ENCODE peak calls at places on chromosome 17, in ten cellular contexts. One of them, this sample, is unnamed.

GRCh38 chr17:38943607-38944006 is 18.2 kb downstream of the LASP1NB start:
- DNase-seq in NCI-H2081: no peak
- DNase-seq in stimulated activated CD4-positive, alpha-beta T cell treated with anti-CD3 and anti-CD28 coated beads, Interleukin-4, amount 100 ng/mL, for 1 hour: no peak
- DNase-seq in activated CD8-positive, alpha-beta memory T cell treated with anti-CD3 and anti-CD28 coated beads for 24 hours: no peak
- DNase-seq in RPMI8226: no peak
- DNase-seq in GM10248: no peak
- DNase-seq in aorta: no peak
- DNase-seq in T-cell: no peak
- DNase-seq in NCI-H146: no peak
- DNase-seq in left colon: no peak
- DNase-seq in this sample: no peak

GRCh38 chr17:48055531-48056245 is 7.5 kb downstream of the NFE2L1 start:
- DNase-seq in RPMI8226: no peak
- DNase-seq in GM10248: peak; percentile 64
- DNase-seq in NCI-H2081: no peak
- DNase-seq in NCI-H146: no peak
- DNase-seq in activated CD8-positive, alpha-beta memory T cell treated with anti-CD3 and anti-CD28 coated beads for 24 hours: peak; percentile 70
- DNase-seq in T-cell: no peak
- DNase-seq in aorta: no peak
- DNase-seq in left colon: no peak
- DNase-seq in stimulated activated CD4-positive, alpha-beta T cell treated with anti-CD3 and anti-CD28 coated beads, Interleukin-4, amount 100 ng/mL, for 1 hour: peak; percentile 25
- DNase-seq in this sample: no peak

GRCh38 chr17:66420961-66421371 is 118.6 kb downstream of the PRKCA start:
- DNase-seq in left colon: no peak
- DNase-seq in NCI-H2081: no peak
- DNase-seq in stimulated activated CD4-positive, alpha-beta T cell treated with anti-CD3 and anti-CD28 coated beads, Interleukin-4, amount 100 ng/mL, for 1 hour: no peak
- DNase-seq in NCI-H146: no peak
- DNase-seq in GM10248: peak; percentile 39
- DNase-seq in RPMI8226: no peak
- DNase-seq in T-cell: no peak
- DNase-seq in activated CD8-positive, alpha-beta memory T cell treated with anti-CD3 and anti-CD28 coated beads for 24 hours: no peak
- DNase-seq in aorta: no peak
- DNase-seq in this sample: no peak

GRCh38 chr17:50170662-50171370 is 5.0 kb downstream of the SGCA start:
- DNase-seq in aorta: peak; percentile 32
- DNase-seq in GM10248: peak; percentile 73
- DNase-seq in left colon: no peak
- DNase-seq in activated CD8-positive, alpha-beta memory T cell treated with anti-CD3 and anti-CD28 coated beads for 24 hours: no peak
- DNase-seq in stimulated activated CD4-positive, alpha-beta T cell treated with anti-CD3 and anti-CD28 coated beads, Interleukin-4, amount 100 ng/mL, for 1 hour: no peak
- DNase-seq in NCI-H2081: no peak
- DNase-seq in RPMI8226: peak; percentile 82
- DNase-seq in NCI-H146: no peak
- DNase-seq in T-cell: no peak
- DNase-seq in this sample: no peak

GRCh38 chr17:69732272-69732671 is 317.8 kb downstream of the MAP2K6 start:
- DNase-seq in stimulated activated CD4-positive, alpha-beta T cell treated with anti-CD3 and anti-CD28 coated beads, Interleukin-4, amount 100 ng/mL, for 1 hour: no peak
- DNase-seq in GM10248: no peak
- DNase-seq in T-cell: no peak
- DNase-seq in activated CD8-positive, alpha-beta memory T cell treated with anti-CD3 and anti-CD28 coated beads for 24 hours: no peak
- DNase-seq in left colon: no peak
- DNase-seq in NCI-H146: no peak
- DNase-seq in NCI-H2081: no peak
- DNase-seq in RPMI8226: no peak
- DNase-seq in aorta: no peak
- DNase-seq in this sample: no peak

GRCh38 chr17:2905269-2905668 is 109.0 kb downstream of the RAP1GAP2 start:
- DNase-seq in RPMI8226: peak; percentile 43
- DNase-seq in aorta: no peak
- DNase-seq in stimulated activated CD4-positive, alpha-beta T cell treated with anti-CD3 and anti-CD28 coated beads, Interleukin-4, amount 100 ng/mL, for 1 hour: no peak
- DNase-seq in GM10248: no peak
- DNase-seq in left colon: no peak
- DNase-seq in activated CD8-positive, alpha-beta memory T cell treated with anti-CD3 and anti-CD28 coated beads for 24 hours: no peak
- DNase-seq in T-cell: no peak
- DNase-seq in NCI-H146: no peak
- DNase-seq in NCI-H2081: no peak
- DNase-seq in this sample: no peak

GRCh38 chr17:40177275-40177874 is at the start of gene RAPGEFL1:
- DNase-seq in RPMI8226: peak; percentile 69
- DNase-seq in activated CD8-positive, alpha-beta memory T cell treated with anti-CD3 and anti-CD28 coated beads for 24 hours: peak; percentile 91
- DNase-seq in NCI-H2081: peak; percentile 80
- DNase-seq in left colon: peak; percentile 84
- DNase-seq in stimulated activated CD4-positive, alpha-beta T cell treated with anti-CD3 and anti-CD28 coated beads, Interleukin-4, amount 100 ng/mL, for 1 hour: peak; percentile 90
- DNase-seq in T-cell: peak; percentile 76
- DNase-seq in GM10248: peak; percentile 94
- DNase-seq in NCI-H146: peak; percentile 70
- DNase-seq in aorta: peak; percentile 86
- DNase-seq in this sample: peak; percentile 84

GRCh38 chr17:83198366-83199341 is 119.2 kb downstream of the METRNL start:
- DNase-seq in GM10248: no peak
- DNase-seq in RPMI8226: peak; percentile 56
- DNase-seq in NCI-H2081: no peak
- DNase-seq in left colon: peak; percentile 20
- DNase-seq in T-cell: no peak
- DNase-seq in NCI-H146: no peak
- DNase-seq in aorta: peak; percentile 53
- DNase-seq in stimulated activated CD4-positive, alpha-beta T cell treated with anti-CD3 and anti-CD28 coated beads, Interleukin-4, amount 100 ng/mL, for 1 hour: no peak
- DNase-seq in activated CD8-positive, alpha-beta memory T cell treated with anti-CD3 and anti-CD28 coated beads for 24 hours: no peak
- DNase-seq in this sample: peak; percentile 19

GRCh38 chr17:4327638-4328037 is 38.8 kb downstream of the UBE2G1 start:
- DNase-seq in T-cell: no peak
- DNase-seq in aorta: peak; percentile 57
- DNase-seq in RPMI8226: no peak
- DNase-seq in left colon: no peak
- DNase-seq in NCI-H146: no peak
- DNase-seq in stimulated activated CD4-positive, alpha-beta T cell treated with anti-CD3 and anti-CD28 coated beads, Interleukin-4, amount 100 ng/mL, for 1 hour: no peak
- DNase-seq in GM10248: no peak
- DNase-seq in NCI-H2081: no peak
- DNase-seq in activated CD8-positive, alpha-beta memory T cell treated with anti-CD3 and anti-CD28 coated beads for 24 hours: no peak
- DNase-seq in this sample: no peak

GRCh38 chr17:28145348-28145747 is 102.9 kb downstream of the NLK start:
- DNase-seq in GM10248: no peak
- DNase-seq in stimulated activated CD4-positive, alpha-beta T cell treated with anti-CD3 and anti-CD28 coated beads, Interleukin-4, amount 100 ng/mL, for 1 hour: no peak
- DNase-seq in left colon: no peak
- DNase-seq in T-cell: no peak
- DNase-seq in aorta: no peak
- DNase-seq in NCI-H146: no peak
- DNase-seq in activated CD8-positive, alpha-beta memory T cell treated with anti-CD3 and anti-CD28 coated beads for 24 hours: no peak
- DNase-seq in RPMI8226: no peak
- DNase-seq in NCI-H2081: no peak
- DNase-seq in this sample: no peak

GRCh38 chr17:17059301-17059890 is 17.1 kb downstream of the MPRIP start:
- DNase-seq in NCI-H2081: no peak
- DNase-seq in GM10248: no peak
- DNase-seq in left colon: no peak
- DNase-seq in NCI-H146: no peak
- DNase-seq in activated CD8-positive, alpha-beta memory T cell treated with anti-CD3 and anti-CD28 coated beads for 24 hours: no peak
- DNase-seq in stimulated activated CD4-positive, alpha-beta T cell treated with anti-CD3 and anti-CD28 coated beads, Interleukin-4, amount 100 ng/mL, for 1 hour: no peak
- DNase-seq in RPMI8226: no peak
- DNase-seq in aorta: no peak
- DNase-seq in T-cell: no peak
- DNase-seq in this sample: peak; percentile 61

GRCh38 chr17:77696151-77696719 is 262.3 kb upstream of the TNRC6C start:
- DNase-seq in RPMI8226: no peak
- DNase-seq in NCI-H2081: no peak
- DNase-seq in GM10248: no peak
- DNase-seq in aorta: no peak
- DNase-seq in stimulated activated CD4-positive, alpha-beta T cell treated with anti-CD3 and anti-CD28 coated beads, Interleukin-4, amount 100 ng/mL, for 1 hour: no peak
- DNase-seq in T-cell: no peak
- DNase-seq in NCI-H146: peak; percentile 41
- DNase-seq in activated CD8-positive, alpha-beta memory T cell treated with anti-CD3 and anti-CD28 coated beads for 24 hours: no peak
- DNase-seq in left colon: no peak
- DNase-seq in this sample: no peak

GRCh38 chr17:36128411-36128978 is 24.9 kb downstream of the CCL4 start:
- DNase-seq in aorta: no peak
- DNase-seq in NCI-H2081: no peak
- DNase-seq in activated CD8-positive, alpha-beta memory T cell treated with anti-CD3 and anti-CD28 coated beads for 24 hours: no peak
- DNase-seq in left colon: peak; percentile 92
- DNase-seq in NCI-H146: no peak
- DNase-seq in RPMI8226: no peak
- DNase-seq in stimulated activated CD4-positive, alpha-beta T cell treated with anti-CD3 and anti-CD28 coated beads, Interleukin-4, amount 100 ng/mL, for 1 hour: no peak
- DNase-seq in GM10248: no peak
- DNase-seq in T-cell: no peak
- DNase-seq in this sample: no peak

GRCh38 chr17:58054641-58055040 is 28.6 kb upstream of the DYNLL2 start:
- DNase-seq in NCI-H2081: no peak
- DNase-seq in T-cell: no peak
- DNase-seq in activated CD8-positive, alpha-beta memory T cell treated with anti-CD3 and anti-CD28 coated beads for 24 hours: no peak
- DNase-seq in left colon: no peak
- DNase-seq in aorta: no peak
- DNase-seq in NCI-H146: no peak
- DNase-seq in stimulated activated CD4-positive, alpha-beta T cell treated with anti-CD3 and anti-CD28 coated beads, Interleukin-4, amount 100 ng/mL, for 1 hour: no peak
- DNase-seq in GM10248: no peak
- DNase-seq in RPMI8226: no peak
- DNase-seq in this sample: no peak

This sample was measured in tibial artery.